ENCODE peak calls at places on chromosome 15, in ten cellular contexts. C is activated naive CD8-positive, alpha-beta T cell treated with anti-CD3 and anti-CD28 coated beads, Interleukin-2, amount 50 U/mL, for 16 hours; X is non-pigmented ciliary epithelial cell; F is GM12865; Q is astrocyte of the hippocampus; J is GM04503; Z is activated CD8-positive, alpha-beta memory T cell treated with anti-CD3 and anti-CD28 coated beads for 48 hours; T is LoVo; W is adipocyte; M is T-helper 9 cell. U is an unnamed sample.

GRCh38 chr15:30906366-30906765 is 2.7 kb downstream of the FAN1 start:
- DNase-seq in Q (no peak), C (no peak), X (no peak), W (no peak), F (no peak), M (no peak), Z (no peak), J (no peak), T (no peak), U (no peak)

GRCh38 chr15:39581501-39582285 is 814 bp downstream of the THBS1 start:
- DNase-seq in Z (no peak), X (no peak), Q (peak; percentile 74), W (peak; percentile 69), M (no peak), F (peak; percentile 21), J (peak; percentile 73), C (no peak), T (peak; percentile 75), U (peak; percentile 21)

GRCh38 chr15:31483924-31484368 is 157.3 kb downstream of the KLF13 start:
- DNase-seq in C (no peak), X (no peak), Q (no peak), J (no peak), F (no peak), W (no peak), T (no peak), Z (no peak), M (peak; percentile 15), U (no peak)

GRCh38 chr15:82021992-82022391 is 23.8 kb downstream of the MEX3B start:
- DNase-seq in Q (peak; percentile 6), F (no peak), M (no peak), W (peak; percentile 40), J (no peak), X (peak; percentile 23), C (no peak), T (peak; percentile 43), Z (no peak), U (peak; percentile 7)

GRCh38 chr15:31434418-31435255 is 108.0 kb downstream of the KLF13 start:
- DNase-seq in J (peak; percentile 53), F (peak; percentile 95), Z (peak; percentile 76), W (peak; percentile 63), X (peak; percentile 69), C (peak; percentile 65), M (peak; percentile 66), T (no peak), Q (peak; percentile 56), U (peak; percentile 75)

GRCh38 chr15:84788500-84788899 is 28.7 kb upstream of the ALPK3 start:
- DNase-seq in W (peak; percentile 44), X (no peak), Q (no peak), M (no peak), F (no peak), J (no peak), Z (no peak), C (no peak), T (no peak), U (peak; percentile 83)

GRCh38 chr15:73928241-73928579 is 1.9 kb downstream of the LOXL1 start:
- DNase-seq in F (no peak), C (no peak), Q (no peak), J (no peak), X (no peak), W (no peak), M (no peak), Z (no peak), T (no peak), U (no peak)

GRCh38 chr15:46644493-46645481 is 1010.0 kb downstream of the SQOR start:
- DNase-seq in M (no peak), F (peak; percentile 16), X (no peak), Q (no peak), W (no peak), C (no peak), Z (no peak), J (no peak), T (no peak), U (no peak)

GRCh38 chr15:85047271-85047948 is 65.8 kb downstream of the PDE8A start:
- DNase-seq in X (peak; percentile 97), T (peak; percentile 63), C (no peak), Q (peak; percentile 84), W (peak; percentile 88), Z (no peak), M (no peak), J (peak; percentile 35), F (peak; percentile 37), U (peak; percentile 87)

GRCh38 chr15:45377630-45378148 is 655 bp downstream of the GATM start:
- DNase-seq in M (no peak), F (peak; percentile 10), X (no peak), W (peak; percentile 3), Z (no peak), J (no peak), Q (peak; percentile 31), C (no peak), T (no peak), U (no peak)

GRCh38 chr15:81338422-81339007 is 14.6 kb upstream of the STARD5 start:
- DNase-seq in F (no peak), M (no peak), T (peak; percentile 57), Z (no peak), C (no peak), W (peak; percentile 86), Q (peak; percentile 59), X (peak; percentile 71), J (peak; percentile 94), U (peak; percentile 98)

GRCh38 chr15:76339302-76340197 is 3.0 kb downstream of the ISL2 start:
- DNase-seq in C (no peak), W (peak; percentile 60), X (no peak), F (no peak), M (no peak), Z (no peak), Q (peak; percentile 65), T (no peak), J (no peak), U (peak; percentile 12)

GRCh38 chr15:85333132-85333831 is 47.1 kb upstream of the AKAP13 start:
- DNase-seq in Z (no peak), C (no peak), T (no peak), J (peak; percentile 86), W (peak; percentile 73), M (no peak), X (no peak), Q (peak; percentile 82), F (no peak), U (peak; percentile 99)

GRCh38 chr15:85725564-85725963 is 69.2 kb downstream of the KLHL25 start:
- DNase-seq in F (no peak), Q (no peak), J (no peak), T (no peak), M (no peak), W (peak; percentile 31), C (no peak), X (no peak), Z (no peak), U (peak; percentile 40)

GRCh38 chr15:48426047-48426446 is 94.8 kb downstream of the DUT start:
- DNase-seq in X (no peak), M (no peak), T (no peak), Z (no peak), J (no peak), Q (no peak), W (no peak), F (no peak), C (no peak), U (no peak)

GRCh38 chr15:33656090-33656670 is 312.1 kb upstream of the CHRM5 start:
- DNase-seq in W (no peak), X (no peak), J (no peak), T (no peak), C (no peak), Z (no peak), M (no peak), Q (peak; percentile 40), F (peak; percentile 10), U (no peak)

GRCh38 chr15:83837946-83838571 is 184.1 kb downstream of the ADAMTSL3 start:
- DNase-seq in W (no peak), T (peak; percentile 49), J (no peak), X (no peak), C (no peak), F (peak; percentile 27), Q (peak; percentile 72), Z (no peak), M (no peak), U (no peak)

GRCh38 chr15:69824075-69824876 is 273.4 kb downstream of the TLE3 start:
- DNase-seq in C (no peak), Q (peak; percentile 56), F (no peak), T (no peak), J (no peak), W (no peak), Z (no peak), M (no peak), X (no peak), U (no peak)

GRCh38 chr15:66940368-66940767 is 125.0 kb upstream of the SMAD3 start:
- DNase-seq in Z (no peak), J (no peak), M (no peak), Q (no peak), X (no peak), C (no peak), F (peak; percentile 83), W (no peak), T (no peak), U (no peak)

GRCh38 chr15:34813446-34814190 is 18.3 kb upstream of the ACTC1 start:
- DNase-seq in C (no peak), T (no peak), M (no peak), Q (no peak), Z (no peak), W (no peak), J (no peak), F (no peak), X (no peak), U (no peak)

GRCh38 chr15:38253448-38253847 is 812 bp downstream of the SPRED1 start:
- DNase-seq in M (no peak), F (peak; percentile 3), J (no peak), W (peak; percentile 70), Q (peak; percentile 81), X (peak; percentile 79), C (no peak), T (peak; percentile 50), Z (no peak), U (peak; percentile 87)

GRCh38 chr15:74613953-74614743 is 1.5 kb upstream of the CLK3 start:
- DNase-seq in Q (no peak), T (no peak), M (no peak), C (no peak), X (no peak), Z (no peak), W (no peak), J (no peak), F (no peak), U (no peak)

GRCh38 chr15:67085818-67086649 is 20.6 kb downstream of the SMAD3 start:
- DNase-seq in F (peak; percentile 98), T (no peak), Q (peak; percentile 93), J (peak; percentile 93), C (no peak), W (peak; percentile 91), M (no peak), X (peak; percentile 85), Z (no peak), U (peak; percentile 98)

GRCh38 chr15:93719941-93720351 is 511.4 kb upstream of the MCTP2 start:
- DNase-seq in F (no peak), W (no peak), X (no peak), M (no peak), J (peak; percentile 1), Q (no peak), C (no peak), T (no peak), Z (no peak), U (peak; percentile 6)

GRCh38 chr15:78838480-78838879 is 27.2 kb upstream of the ADAMTS7 start:
- DNase-seq in T (no peak), M (no peak), Z (no peak), C (no peak), X (no peak), W (peak; percentile 45), J (no peak), F (no peak), Q (no peak), U (peak; percentile 19)

GRCh38 chr15:69807752-69808151 is 290.0 kb downstream of the TLE3 start:
- DNase-seq in J (no peak), C (no peak), T (peak; percentile 54), X (no peak), Z (no peak), W (peak; percentile 60), Q (peak; percentile 60), M (no peak), F (no peak), U (peak; percentile 50)

GRCh38 chr15:51887887-51888592 is 58.6 kb downstream of the TMOD3 start:
- DNase-seq in Z (no peak), T (no peak), Q (no peak), M (no peak), J (no peak), F (no peak), X (no peak), C (no peak), W (no peak), U (no peak)

GRCh38 chr15:64985382-64986033 is 4.2 kb downstream of the SPG21 start:
- DNase-seq in Q (no peak), M (no peak), C (no peak), J (no peak), W (no peak), Z (no peak), T (no peak), X (no peak), F (peak; percentile 14), U (peak; percentile 57)